ENCODE peak calls at places on chromosomes 1 and 21, in ten cellular contexts. P is fibroblast of lung; C is mesendoderm; M is tibial nerve; R is IMR-90; U is neural progenitor cell; B is CD4-positive, CD25-positive, alpha-beta regulatory T cell; D is ascending aorta; F is heart left ventricle; O is ovary. K is an unnamed sample. For H3K4me1, the result is how much of the 10 kb centered on the place peaks cover.

GRCh38 chr1:59776960-59777852 is 37.5 kb upstream of the HOOK1 start:
- DNase-seq in P (no peak), C (peak), M (no peak), R (peak), U (no peak), B (no peak), D (no peak), F (no peak), O (no peak), K (no peak)

GRCh38 chr1:117171900-117172501 is 38.7 kb downstream of the VTCN1 start:
- DNase-seq in P (peak), C (no peak), M (peak), R (peak), U (peak), B (no peak), D (no peak), F (no peak), O (no peak), K (peak)

GRCh38 chr1:168084396-168085231 is 52.1 kb downstream of the GPR161 start:
- DNase-seq in P (peak), C (peak), M (peak), R (peak), U (peak), B (peak), D (peak), F (peak), O (peak), K (peak)

GRCh38 chr1:151705739-151706463 is 10.7 kb downstream of the CELF3 start:
- DNase-seq in P (no peak), C (no peak), M (no peak), R (peak), U (no peak), B (no peak), D (no peak), F (no peak), O (no peak), K (no peak)

GRCh38 chr1:50047916-50048694 is 24.4 kb upstream of the AGBL4 start:
- DNase-seq in P (no peak), C (peak), M (no peak), R (no peak), U (peak), B (no peak), D (no peak), F (peak), O (no peak), K (no peak)

GRCh38 chr1:22387888-22388564 is 63.6 kb upstream of the ZBTB40 start:
- DNase-seq in P (no peak), C (no peak), M (no peak), R (no peak), U (no peak), B (no peak), D (no peak), F (no peak), O (no peak), K (no peak)

GRCh38 chr1:227777156-227777555 is 38.3 kb upstream of the PRSS38 start:
- DNase-seq in P (no peak), C (no peak), M (no peak), R (no peak), U (no peak), B (no peak), D (no peak), F (no peak), O (no peak), K (no peak)

GRCh38 chr1:178137238-178137637 is 43.3 kb downstream of the RASAL2 start:
- DNase-seq in P (peak), C (no peak), M (no peak), R (no peak), U (no peak), B (no peak), D (no peak), F (no peak), O (no peak), K (no peak)

GRCh38 chr1:221335161-221336101 is 406.5 kb downstream of the DUSP10 start:
- DNase-seq in P (peak), C (peak), M (peak), R (peak), U (peak), B (no peak), D (no peak), F (no peak), O (no peak), K (peak)

GRCh38 chr1:111399792-111400610 is 27.5 kb downstream of the OVGP1 start:
- DNase-seq in P (peak), C (peak), M (peak), R (peak), U (peak), B (peak), D (peak), F (no peak), O (peak), K (peak)

GRCh38 chr1:197927908-197928665 is 10.9 kb downstream of the LHX9 start:
- DNase-seq in P (no peak), C (no peak), M (no peak), R (no peak), U (no peak), B (no peak), D (no peak), F (no peak), O (no peak), K (no peak)

GRCh38 chr1:211330282-211330936 is 3.8 kb downstream of the TRAF5 start:
- DNase-seq in P (no peak), C (no peak), M (no peak), R (no peak), U (no peak), B (no peak), D (no peak), F (no peak), O (no peak), K (no peak)
- H3K4me1 ChIP-seq in P (under half), C (under half), M (under half), R (under half), U (under half), B (half or more), D (half or more), F (under half), O (under half), K (under half)

DNA sequence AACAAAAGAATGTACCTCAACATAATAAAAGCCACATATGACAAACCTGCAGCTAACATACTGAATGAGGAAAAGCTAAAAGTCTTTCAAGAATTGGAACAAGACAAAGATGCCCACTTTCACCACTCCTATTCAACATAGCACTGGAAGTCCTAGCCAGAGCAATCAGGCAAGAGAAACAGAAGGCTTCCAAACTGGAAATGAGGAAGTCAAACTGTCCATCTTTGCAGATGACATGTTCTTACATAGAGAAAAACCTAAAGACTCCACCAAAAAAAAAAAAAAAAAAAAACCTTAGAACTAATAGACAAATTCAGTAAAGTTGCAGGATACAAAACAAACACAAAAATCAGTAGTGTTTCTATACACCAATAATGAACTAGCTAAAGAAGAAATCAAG is 20.2 kb downstream of the NSL1 start:
- DNase-seq in P (no peak), C (no peak), M (no peak), R (no peak), U (no peak), B (no peak), D (no peak), F (no peak), O (no peak), K (no peak)
- H3K27ac ChIP-seq in P (no peak), C (no peak), M (no peak), R (no peak), U (no peak), B (no peak), D (no peak), F (no peak), O (no peak), K (no peak)

DNA sequence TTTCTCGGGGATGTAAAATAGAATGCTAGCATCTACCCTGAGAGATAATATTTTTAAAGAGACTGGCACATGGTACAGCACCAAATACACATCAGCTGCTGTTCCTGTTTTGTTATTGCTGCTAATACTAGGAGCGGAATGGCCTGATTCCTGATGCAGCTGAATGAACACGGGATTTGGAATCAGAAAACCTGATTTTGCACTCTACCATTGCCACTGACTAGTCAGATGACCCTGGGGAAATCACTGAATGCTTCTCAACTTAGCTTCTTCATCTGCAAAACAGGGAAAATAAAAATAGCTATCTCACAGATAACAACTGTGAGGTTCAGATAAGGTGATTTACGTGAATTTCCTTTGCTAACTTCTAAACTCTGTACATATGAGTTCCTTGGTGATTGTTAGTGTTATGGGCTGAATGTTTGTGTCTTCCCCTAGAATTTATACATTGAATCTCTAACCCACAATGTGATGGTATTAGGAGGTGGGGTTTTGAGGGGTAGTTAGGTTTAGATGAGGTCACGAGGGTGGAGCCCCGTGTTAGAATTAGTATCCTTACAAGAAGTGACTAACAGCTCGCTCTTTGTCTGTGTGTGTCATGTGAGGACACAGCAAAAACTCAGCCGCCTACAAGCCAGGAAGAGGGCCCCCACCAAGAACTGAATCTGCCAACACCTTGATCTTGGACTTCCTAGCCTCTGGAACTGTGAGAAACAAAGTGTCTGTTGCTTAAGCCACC is 24.9 kb upstream of the LRRC8C start:
- DNase-seq in P (peak), C (no peak), M (no peak), R (peak), U (no peak), B (peak), D (no peak), F (no peak), O (no peak), K (no peak)
- H3K4me1 ChIP-seq in P (under half), C (under half), M (half or more), R (under half), U (under half), B (half or more), D (under half), F (half or more), O (under half), K (under half)

DNA sequence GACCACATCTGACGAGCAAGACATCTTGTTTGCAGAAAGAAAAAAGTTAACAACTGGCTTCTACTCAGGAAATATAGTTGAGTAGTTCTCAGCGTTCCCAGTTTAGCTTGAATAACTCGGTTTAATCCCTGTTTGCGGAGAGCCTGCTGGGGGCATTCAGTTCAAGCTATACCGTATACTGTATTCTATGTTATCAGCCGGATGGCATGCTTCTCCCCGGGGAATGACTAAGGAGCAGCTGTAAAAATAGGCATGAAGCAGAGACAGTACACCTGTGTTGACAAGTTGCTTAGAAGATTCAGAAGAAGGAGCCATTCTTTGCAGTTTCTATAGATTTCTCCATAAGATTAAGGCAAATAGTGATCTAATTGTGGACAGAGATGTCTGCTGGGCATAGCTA is 267.8 kb upstream of the NCAM2 start:
- DNase-seq in P (no peak), C (no peak), M (no peak), R (no peak), U (no peak), B (no peak), D (no peak), F (no peak), O (no peak), K (peak)
- H3K27ac ChIP-seq in P (no peak), C (no peak), M (no peak), R (no peak), U (no peak), B (no peak), D (no peak), F (no peak), O (no peak), K (peak)

GRCh38 chr1:201294876-201295275 is 11.6 kb downstream of the PKP1 start:
- DNase-seq in P (no peak), C (no peak), M (no peak), R (no peak), U (peak), B (no peak), D (no peak), F (no peak), O (no peak), K (no peak)
- H3K4me1 ChIP-seq in P (under half), C (under half), M (under half), R (under half), U (under half), B (under half), D (under half), F (under half), O (under half), K (under half)

GRCh38 chr1:153649867-153650235 is 8.7 kb upstream of the SNAPIN start:
- DNase-seq in P (no peak), C (no peak), M (no peak), R (no peak), U (no peak), B (no peak), D (peak), F (peak), O (no peak), K (no peak)
- H3K27ac ChIP-seq in P (no peak), C (no peak), M (no peak), R (no peak), U (no peak), B (peak), D (no peak), F (no peak), O (no peak), K (no peak)

GRCh38 chr1:19960621-19961020 is 18.8 kb downstream of the PLA2G2A start:
- DNase-seq in P (no peak), C (no peak), M (no peak), R (no peak), U (no peak), B (no peak), D (no peak), F (no peak), O (no peak), K (no peak)

GRCh38 chr1:19954059-19954458 is 25.4 kb downstream of the PLA2G2A start:
- DNase-seq in P (no peak), C (no peak), M (no peak), R (no peak), U (no peak), B (no peak), D (no peak), F (no peak), O (no peak), K (no peak)

GRCh38 chr1:19955529-19956170 is 23.8 kb downstream of the PLA2G2A start:
- DNase-seq in P (no peak), C (no peak), M (no peak), R (no peak), U (no peak), B (no peak), D (no peak), F (no peak), O (no peak), K (no peak)

GRCh38 chr1:19963636-19964035 is 15.8 kb downstream of the PLA2G2A start:
- DNase-seq in P (no peak), C (no peak), M (no peak), R (no peak), U (no peak), B (no peak), D (no peak), F (no peak), O (no peak), K (no peak)

DNA sequence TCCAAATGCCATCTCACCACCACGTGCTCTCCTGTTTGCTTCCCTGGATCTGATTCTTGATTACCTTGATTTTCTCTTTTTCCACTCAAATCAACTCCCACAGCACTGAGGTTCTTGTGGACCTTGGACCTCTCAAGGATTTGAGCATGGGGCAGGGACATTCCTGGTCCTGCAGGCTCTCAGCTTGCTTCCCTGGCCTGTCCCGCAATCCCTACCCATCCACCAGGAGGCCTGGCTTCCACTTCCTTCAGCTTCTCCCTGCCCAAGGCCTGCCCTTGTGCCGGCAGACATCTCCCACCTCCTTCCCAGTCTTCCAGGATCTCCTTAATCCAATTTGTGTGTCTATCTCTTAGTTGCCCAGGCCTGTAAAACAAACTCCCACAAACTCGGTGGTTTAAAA is 21.6 kb downstream of the PLA2G2A start:
- DNase-seq in P (no peak), C (peak), M (no peak), R (no peak), U (no peak), B (no peak), D (no peak), F (no peak), O (no peak), K (no peak)
- H3K4me1 ChIP-seq in P (under half), C (under half), M (under half), R (under half), U (under half), B (under half), D (under half), F (under half), O (under half), K (under half)

K was measured in SJCRH30.